ENCODE peak calls at places on chromosomes 11 and 22, in five cellular contexts. One of them, this sample, is unnamed.

GRCh38 chr22:42990131-42990838 is 24.7 kb downstream of the PACSIN2 start:
- DNase-seq in breast epithelium: no peak
- DNase-seq in WTC11: no peak
- DNase-seq in tibial nerve: no peak
- DNase-seq in osteocyte: no peak
- DNase-seq in this sample: no peak

GRCh38 chr11:63017306-63017974 is 1.8 kb upstream of the SLC22A8 start:
- DNase-seq in osteocyte: no peak
- DNase-seq in breast epithelium: no peak
- DNase-seq in tibial nerve: no peak
- DNase-seq in WTC11: no peak
- DNase-seq in this sample: no peak

GRCh38 chr11:1050581-1051355 is 14.2 kb upstream of the MUC6 start:
- DNase-seq in breast epithelium: peak
- DNase-seq in tibial nerve: peak
- DNase-seq in osteocyte: no peak
- DNase-seq in WTC11: peak
- DNase-seq in this sample: no peak

GRCh38 chr22:20128902-20129746 is 2.5 kb upstream of the ZDHHC8 start:
- DNase-seq in breast epithelium: no peak
- DNase-seq in WTC11: peak
- DNase-seq in osteocyte: no peak
- DNase-seq in tibial nerve: no peak
- DNase-seq in this sample: no peak

GRCh38 chr11:15289718-15290117 is 175.0 kb downstream of the INSC start:
- DNase-seq in osteocyte: no peak
- DNase-seq in breast epithelium: no peak
- DNase-seq in WTC11: no peak
- DNase-seq in tibial nerve: no peak
- DNase-seq in this sample: no peak

GRCh38 chr11:132632641-132633124 is 899.6 kb downstream of the OPCML start:
- DNase-seq in tibial nerve: no peak
- DNase-seq in osteocyte: no peak
- DNase-seq in breast epithelium: no peak
- DNase-seq in WTC11: no peak
- DNase-seq in this sample: no peak

GRCh38 chr11:30561691-30562412 is 24.3 kb downstream of the MPPED2 start:
- DNase-seq in tibial nerve: no peak
- DNase-seq in WTC11: no peak
- DNase-seq in breast epithelium: no peak
- DNase-seq in osteocyte: no peak
- DNase-seq in this sample: no peak

GRCh38 chr11:72116019-72116755 is 3.7 kb upstream of the ANAPC15 start:
- DNase-seq in breast epithelium: no peak
- DNase-seq in WTC11: no peak
- DNase-seq in tibial nerve: no peak
- DNase-seq in osteocyte: no peak
- DNase-seq in this sample: no peak

GRCh38 chr11:20158597-20159257 is 1.5 kb downstream of the DBX1 start:
- DNase-seq in tibial nerve: no peak
- DNase-seq in osteocyte: peak
- DNase-seq in breast epithelium: peak
- DNase-seq in WTC11: peak
- DNase-seq in this sample: peak

GRCh38 chr11:57154718-57155117 is 27.0 kb upstream of the LRRC55 start:
- DNase-seq in WTC11: no peak
- DNase-seq in tibial nerve: no peak
- DNase-seq in osteocyte: no peak
- DNase-seq in breast epithelium: no peak
- DNase-seq in this sample: no peak

GRCh38 chr11:29432719-29433325 is 584.0 kb downstream of the KCNA4 start:
- DNase-seq in tibial nerve: no peak
- DNase-seq in breast epithelium: no peak
- DNase-seq in WTC11: no peak
- DNase-seq in osteocyte: no peak
- DNase-seq in this sample: no peak

GRCh38 chr22:28006271-28006670 is 87.2 kb upstream of the PITPNB start:
- DNase-seq in WTC11: no peak
- DNase-seq in breast epithelium: no peak
- DNase-seq in osteocyte: no peak
- DNase-seq in tibial nerve: no peak
- DNase-seq in this sample: no peak

GRCh38 chr11:29641201-29641600 is 375.6 kb downstream of the KCNA4 start:
- DNase-seq in osteocyte: no peak
- DNase-seq in breast epithelium: no peak
- DNase-seq in tibial nerve: no peak
- DNase-seq in WTC11: no peak
- DNase-seq in this sample: no peak

GRCh38 chr11:96483550-96483949 is 93.7 kb downstream of the JRKL start:
- DNase-seq in tibial nerve: no peak
- DNase-seq in osteocyte: no peak
- DNase-seq in breast epithelium: no peak
- DNase-seq in WTC11: no peak
- DNase-seq in this sample: no peak

GRCh38 chr11:43920598-43921419 is 21.6 kb upstream of the C11orf96 start:
- DNase-seq in osteocyte: peak
- DNase-seq in WTC11: no peak
- DNase-seq in tibial nerve: peak
- DNase-seq in breast epithelium: no peak
- DNase-seq in this sample: no peak

GRCh38 chr22:20494978-20495860 is at the start of gene KLHL22:
- DNase-seq in breast epithelium: no peak
- DNase-seq in WTC11: no peak
- DNase-seq in osteocyte: no peak
- DNase-seq in tibial nerve: no peak
- DNase-seq in this sample: no peak

GRCh38 chr11:109138200-109138599 is 283.8 kb upstream of the C11orf87 start:
- DNase-seq in osteocyte: no peak
- DNase-seq in tibial nerve: no peak
- DNase-seq in breast epithelium: no peak
- DNase-seq in WTC11: no peak
- DNase-seq in this sample: no peak

GRCh38 chr11:107549253-107549953 is 16.1 kb downstream of the ALKBH8 start:
- DNase-seq in WTC11: no peak
- DNase-seq in tibial nerve: no peak
- DNase-seq in breast epithelium: no peak
- DNase-seq in osteocyte: no peak
- DNase-seq in this sample: no peak

GRCh38 chr11:11416917-11417316 is 63.9 kb upstream of the CSNK2A3 start:
- DNase-seq in breast epithelium: no peak
- DNase-seq in WTC11: no peak
- DNase-seq in tibial nerve: no peak
- DNase-seq in osteocyte: no peak
- DNase-seq in this sample: no peak

GRCh38 chr11:71428861-71429435 is 19.2 kb downstream of the DHCR7 start:
- DNase-seq in breast epithelium: no peak
- DNase-seq in osteocyte: no peak
- DNase-seq in WTC11: no peak
- DNase-seq in tibial nerve: no peak
- DNase-seq in this sample: no peak

GRCh38 chr22:39528080-39528661 is 4.4 kb downstream of the RPS19BP1 start:
- DNase-seq in breast epithelium: no peak
- DNase-seq in osteocyte: no peak
- DNase-seq in tibial nerve: no peak
- DNase-seq in WTC11: no peak
- DNase-seq in this sample: no peak

GRCh38 chr11:76008474-76008873 is 193.5 kb downstream of the UVRAG start:
- DNase-seq in breast epithelium: no peak
- DNase-seq in osteocyte: no peak
- DNase-seq in WTC11: no peak
- DNase-seq in tibial nerve: no peak
- DNase-seq in this sample: no peak

GRCh38 chr11:59666969-59667368 is 1.9 kb downstream of the PATL1 start:
- DNase-seq in WTC11: no peak
- DNase-seq in breast epithelium: no peak
- DNase-seq in osteocyte: no peak
- DNase-seq in tibial nerve: no peak
- DNase-seq in this sample: no peak

GRCh38 chr11:116603783-116604323 is 168.9 kb downstream of the BUD13 start:
- DNase-seq in WTC11: no peak
- DNase-seq in tibial nerve: no peak
- DNase-seq in osteocyte: no peak
- DNase-seq in breast epithelium: peak
- DNase-seq in this sample: no peak

GRCh38 chr11:75077316-75077715 is 19.4 kb downstream of the OR2AT4 start:
- DNase-seq in WTC11: no peak
- DNase-seq in osteocyte: no peak
- DNase-seq in tibial nerve: no peak
- DNase-seq in breast epithelium: no peak
- DNase-seq in this sample: no peak

GRCh38 chr11:76206077-76206326 is 300 bp downstream of the WNT11 start:
- DNase-seq in tibial nerve: no peak
- DNase-seq in breast epithelium: no peak
- DNase-seq in osteocyte: no peak
- DNase-seq in WTC11: no peak
- DNase-seq in this sample: no peak

GRCh38 chr11:77517226-77517625 is 43.3 kb upstream of the PAK1 start:
- DNase-seq in tibial nerve: no peak
- DNase-seq in breast epithelium: no peak
- DNase-seq in WTC11: no peak
- DNase-seq in osteocyte: no peak
- DNase-seq in this sample: no peak

GRCh38 chr11:36510567-36511020 is 522 bp upstream of the TRAF6 start:
- DNase-seq in osteocyte: no peak
- DNase-seq in WTC11: no peak
- DNase-seq in tibial nerve: no peak
- DNase-seq in breast epithelium: no peak
- DNase-seq in this sample: no peak

GRCh38 chr22:19663821-19664325 is 50.4 kb upstream of the SEPTIN5 start:
- DNase-seq in WTC11: no peak
- DNase-seq in breast epithelium: no peak
- DNase-seq in osteocyte: peak
- DNase-seq in tibial nerve: no peak
- DNase-seq in this sample: peak

DNA sequence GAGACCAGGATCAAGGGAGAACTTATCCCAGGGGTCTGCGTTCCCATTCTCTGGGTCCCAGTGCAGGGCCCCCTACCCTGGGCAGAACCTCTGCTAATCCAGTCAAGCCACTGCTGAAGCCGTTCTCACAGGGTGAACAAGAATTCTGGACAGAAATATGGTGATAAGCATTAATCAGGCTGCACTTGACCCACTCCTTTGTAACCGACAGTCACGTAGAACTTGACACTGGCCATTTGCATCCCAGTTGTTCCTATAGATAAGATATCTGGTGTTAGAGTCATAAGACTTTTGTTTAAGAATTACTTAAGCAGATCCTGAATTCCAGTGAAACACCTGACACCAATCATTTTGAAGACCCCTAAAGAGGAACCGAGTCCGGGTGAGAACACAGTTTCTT is 107.5 kb upstream of the THY1 start:
- DNase-seq in tibial nerve: no peak
- DNase-seq in osteocyte: no peak
- DNase-seq in WTC11: no peak
- DNase-seq in breast epithelium: no peak
- DNase-seq in this sample: no peak
- TF ChIP-seq CTCF in tibial nerve: no peak
- TF ChIP-seq CTCF in osteocyte: no peak
- TF ChIP-seq CTCF in WTC11: no peak
- TF ChIP-seq CTCF in breast epithelium: no peak
- TF ChIP-seq CTCF in this sample: no peak

DNA sequence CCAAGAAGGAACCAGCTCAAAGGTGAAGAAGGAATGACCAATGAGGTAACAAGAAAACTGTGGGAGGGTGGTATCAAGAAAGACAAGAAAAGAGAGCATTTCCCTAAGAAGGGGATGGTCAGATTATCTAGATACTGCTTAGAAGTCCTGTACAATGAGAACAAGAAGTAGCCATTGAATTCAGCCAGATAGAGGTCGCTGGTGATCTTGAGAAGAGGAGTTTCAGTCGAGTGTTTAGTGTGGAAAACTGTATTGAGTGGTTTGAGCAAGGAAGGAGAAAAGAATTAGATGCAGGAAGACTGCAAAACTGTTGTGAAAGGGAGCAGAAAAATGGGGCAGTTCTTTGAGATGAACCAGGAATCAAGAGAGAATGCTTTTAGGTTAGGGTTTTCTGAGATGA is 74.6 kb upstream of the FAT3 start:
- DNase-seq in osteocyte: no peak
- DNase-seq in tibial nerve: no peak
- DNase-seq in breast epithelium: no peak
- DNase-seq in WTC11: no peak
- DNase-seq in this sample: no peak
- TF ChIP-seq CTCF in osteocyte: peak
- TF ChIP-seq CTCF in tibial nerve: no peak
- TF ChIP-seq CTCF in breast epithelium: no peak
- TF ChIP-seq CTCF in WTC11: no peak
- TF ChIP-seq CTCF in this sample: no peak

DNA sequence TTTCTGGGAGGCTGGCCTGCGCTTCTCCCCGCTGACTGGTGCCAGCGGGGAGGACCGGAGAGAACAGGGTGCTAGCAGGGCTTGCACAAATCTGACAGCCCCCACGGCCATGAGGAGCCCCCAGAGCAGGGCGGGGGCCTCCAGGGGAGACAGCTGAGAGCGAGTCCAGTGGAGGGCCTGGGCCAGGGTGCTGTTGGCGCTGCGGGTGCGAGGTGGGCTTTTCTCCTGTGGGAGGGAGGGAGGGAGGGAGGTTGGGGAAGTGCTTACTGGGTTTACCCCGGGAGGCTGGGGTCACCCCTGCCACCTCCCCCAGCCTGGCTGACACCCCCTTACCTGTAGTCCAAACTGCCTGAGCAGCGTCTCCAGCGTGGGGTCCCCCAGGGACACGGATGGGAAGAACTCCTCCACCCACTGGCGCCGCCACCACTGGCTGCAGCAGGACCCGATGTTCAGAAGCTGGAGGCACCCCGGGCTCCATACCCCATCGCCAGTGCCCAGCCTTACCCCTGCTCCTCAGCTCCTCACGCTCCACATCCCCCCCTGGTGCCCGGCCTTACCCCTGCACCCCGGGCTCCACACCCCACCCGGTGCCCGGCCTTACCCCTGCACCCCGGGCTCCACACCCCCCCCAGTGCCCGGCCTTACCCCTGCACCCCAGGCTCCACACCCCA is 3.9 kb downstream of the LMF2 start:
- DNase-seq in WTC11: no peak
- DNase-seq in tibial nerve: no peak
- DNase-seq in osteocyte: no peak
- DNase-seq in breast epithelium: no peak
- DNase-seq in this sample: peak
- TF ChIP-seq CTCF in WTC11: no peak
- TF ChIP-seq CTCF in tibial nerve: no peak
- TF ChIP-seq CTCF in osteocyte: no peak
- TF ChIP-seq CTCF in breast epithelium: no peak
- TF ChIP-seq CTCF in this sample: no peak

DNA sequence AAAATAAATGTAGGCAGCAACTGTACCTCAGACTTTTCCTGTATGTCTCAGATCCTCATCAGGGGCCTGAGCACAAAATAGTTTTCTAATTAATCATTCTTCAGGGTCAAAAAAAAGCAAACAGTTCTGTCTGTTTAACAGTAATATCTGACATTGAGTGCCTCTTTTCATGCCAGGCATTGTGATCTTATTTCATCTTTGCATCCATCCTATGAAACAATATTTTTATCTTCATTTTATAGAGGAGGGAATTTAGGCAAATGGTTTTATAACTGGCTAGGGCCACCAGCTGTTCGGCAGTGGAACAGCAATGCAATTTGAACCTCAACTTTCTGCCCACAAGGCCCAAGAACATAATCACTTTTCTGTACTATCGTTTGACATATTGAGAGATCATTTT is 145.6 kb downstream of the WNT7B start:
- DNase-seq in breast epithelium: no peak
- DNase-seq in WTC11: no peak
- DNase-seq in osteocyte: no peak
- DNase-seq in tibial nerve: no peak
- DNase-seq in this sample: no peak
- TF ChIP-seq CTCF in breast epithelium: no peak
- TF ChIP-seq CTCF in WTC11: no peak
- TF ChIP-seq CTCF in osteocyte: peak
- TF ChIP-seq CTCF in tibial nerve: no peak
- TF ChIP-seq CTCF in this sample: peak

GRCh38 chr11:64947202-64947814 is 11.6 kb upstream of the GPHA2 start:
- DNase-seq in breast epithelium: no peak
- DNase-seq in WTC11: no peak
- DNase-seq in tibial nerve: no peak
- DNase-seq in osteocyte: no peak
- DNase-seq in this sample: no peak
- TF ChIP-seq CTCF in breast epithelium: no peak
- TF ChIP-seq CTCF in WTC11: no peak
- TF ChIP-seq CTCF in tibial nerve: no peak
- TF ChIP-seq CTCF in osteocyte: no peak
- TF ChIP-seq CTCF in this sample: no peak